ENCODE peak calls at places on chromosome 15, in six cellular contexts. Z is heart right ventricle, Q is mucosa of descending colon, K is brain microvascular endothelial cell, I is BE2C, R is psoas muscle. O is an unnamed sample.

GRCh38 chr15:77821188-77821958 is 188.7 kb upstream of the LINGO1 start:
- DNase-seq in Z (peak; percentile 54), K (peak; percentile 54), I (peak; percentile 85), R (no peak), Q (peak; percentile 77), O (peak; percentile 56)

GRCh38 chr15:47384316-47384715 is 333.0 kb upstream of the SEMA6D start:
- DNase-seq in I (peak; percentile 48), K (peak; percentile 94), Z (peak; percentile 15), R (no peak), Q (peak; percentile 4), O (peak; percentile 94)

GRCh38 chr15:74908635-74909034 is 2.0 kb upstream of the FAM219B start:
- DNase-seq in Z (no peak), R (no peak), I (no peak), K (no peak), Q (no peak), O (no peak)

GRCh38 chr15:77533530-77533929 is 99.2 kb downstream of the LINGO1 start:
- DNase-seq in R (peak; percentile 3), K (no peak), I (no peak), Z (no peak), Q (no peak), O (no peak)

GRCh38 chr15:95296626-95297025 is 1033.9 kb upstream of the NR2F2 start:
- DNase-seq in I (no peak), Z (no peak), K (no peak), Q (no peak), R (no peak), O (no peak)

GRCh38 chr15:73696641-73697001 is 12.4 kb downstream of the CD276 start:
- DNase-seq in Q (no peak), Z (no peak), I (no peak), R (no peak), K (no peak), O (no peak)

GRCh38 chr15:65613365-65613764 is 2.4 kb upstream of the INTS14 start:
- DNase-seq in I (no peak), Q (no peak), R (no peak), Z (no peak), K (no peak), O (no peak)

GRCh38 chr15:31344824-31345605 is 18.4 kb downstream of the KLF13 start:
- DNase-seq in K (no peak), Q (peak; percentile 89), Z (peak; percentile 61), R (peak; percentile 87), I (no peak), O (no peak)

GRCh38 chr15:77759896-77760592 is 127.3 kb upstream of the LINGO1 start:
- DNase-seq in K (no peak), Z (no peak), R (no peak), Q (no peak), I (no peak), O (no peak)

GRCh38 chr15:55649058-55649423 is 60.9 kb upstream of the PYGO1 start:
- DNase-seq in K (peak; percentile 57), R (no peak), I (no peak), Z (no peak), Q (no peak), O (peak; percentile 50)

GRCh38 chr15:40031300-40031699 is 7.7 kb downstream of the SRP14 start:
- DNase-seq in Z (no peak), R (no peak), K (no peak), Q (no peak), I (no peak), O (no peak)

GRCh38 chr15:86915811-86916331 is 836.2 kb downstream of the AGBL1 start:
- DNase-seq in I (peak; percentile 34), R (no peak), Q (no peak), K (peak; percentile 37), Z (no peak), O (peak; percentile 52)

GRCh38 chr15:34355241-34355640 is 11.8 kb downstream of the LPCAT4 start:
- DNase-seq in I (no peak), Z (no peak), K (no peak), R (no peak), Q (no peak), O (no peak)

GRCh38 chr15:74200871-74201419 is 1.6 kb downstream of the STRA6 start:
- DNase-seq in Q (no peak), K (peak; percentile 29), Z (peak; percentile 35), R (peak; percentile 79), I (no peak), O (peak; percentile 95)

GRCh38 chr15:48796930-48797329 is 13.9 kb downstream of the CEP152 start:
- DNase-seq in Z (no peak), Q (no peak), I (no peak), R (no peak), K (no peak), O (no peak)

GRCh38 chr15:66167854-66168253 is 85.7 kb downstream of the MEGF11 start:
- DNase-seq in K (no peak), Z (no peak), R (no peak), Q (no peak), I (no peak), O (no peak)

GRCh38 chr15:72532991-72533601 is 59.0 kb downstream of the ARIH1 start:
- DNase-seq in I (no peak), Q (no peak), Z (no peak), R (no peak), K (no peak), O (no peak)

GRCh38 chr15:35738370-35738769 is 192.4 kb upstream of the DPH6 start:
- DNase-seq in I (no peak), R (no peak), Q (no peak), K (peak; percentile 87), Z (no peak), O (peak; percentile 74)

GRCh38 chr15:35980719-35981118 is 434.8 kb upstream of the DPH6 start:
- DNase-seq in K (no peak), R (no peak), Q (no peak), Z (no peak), I (no peak), O (peak; percentile 56)

GRCh38 chr15:47185222-47185800 is 532.0 kb upstream of the SEMA6D start:
- DNase-seq in Z (no peak), I (no peak), Q (no peak), K (no peak), R (no peak), O (no peak)

GRCh38 chr15:90862487-90862886 is 5.9 kb upstream of the FURIN start:
- DNase-seq in R (no peak), K (no peak), I (no peak), Z (no peak), Q (no peak), O (no peak)

GRCh38 chr15:90860450-90860849 is 7.9 kb upstream of the FURIN start:
- DNase-seq in R (no peak), Z (no peak), K (no peak), I (no peak), Q (no peak), O (no peak)

GRCh38 chr15:90862964-90863721 is 5.2 kb upstream of the FURIN start:
- DNase-seq in R (no peak), Q (no peak), K (no peak), Z (no peak), I (no peak), O (no peak)

GRCh38 chr15:90859234-90860131 is 8.9 kb upstream of the FURIN start:
- DNase-seq in Z (no peak), Q (no peak), K (no peak), I (no peak), R (no peak), O (peak; percentile 59)

GRCh38 chr15:90860942-90861675 is 7.3 kb upstream of the FURIN start:
- DNase-seq in Z (no peak), I (no peak), K (no peak), Q (no peak), R (no peak), O (no peak)
- H3K4me3 ChIP-seq in Z (no peak overlapping the region), I (no peak overlapping the region), K (no peak overlapping the region), Q (no peak overlapping the region), R (no peak overlapping the region), O (no peak overlapping the region)

DNA sequence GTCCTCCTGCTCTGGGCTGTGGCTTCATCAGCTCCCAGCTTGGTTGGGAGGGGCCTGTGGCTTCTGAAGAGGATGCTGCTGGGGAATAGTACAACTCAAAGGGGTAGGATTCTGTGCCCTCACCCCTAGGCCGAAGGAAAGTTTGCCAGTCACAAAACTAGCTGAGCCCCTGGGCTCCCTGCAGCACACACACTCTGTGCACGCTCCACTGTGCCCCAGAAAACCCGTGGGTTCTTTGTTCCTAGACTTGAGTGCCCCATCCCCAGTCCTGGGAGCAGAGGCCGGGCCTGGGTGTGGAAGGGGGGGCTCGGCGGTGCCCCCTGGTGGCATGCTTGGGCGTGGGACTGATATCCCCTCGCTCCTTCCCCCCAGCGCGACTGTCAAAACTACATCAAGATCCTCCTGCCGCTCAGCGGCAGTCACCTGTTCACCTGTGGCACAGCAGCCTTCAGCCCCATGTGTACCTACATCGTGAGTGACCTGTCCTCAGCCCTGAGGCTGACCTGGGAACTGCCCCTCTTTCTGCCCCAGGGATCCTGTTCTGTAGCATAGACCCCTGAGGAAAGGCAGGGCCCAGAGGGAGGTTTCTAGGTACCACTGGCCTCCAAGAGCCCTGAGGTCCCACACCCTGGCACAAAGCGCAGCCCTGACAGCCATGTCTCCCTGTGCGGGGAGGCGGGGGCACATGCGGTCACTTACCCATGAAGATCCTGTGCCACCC is 14.2 kb downstream of the CIB1 start:
- DNase-seq in Z (peak; percentile 60), Q (peak; percentile 58), R (peak; percentile 73), K (no peak), I (peak; percentile 79), O (peak; percentile 21)
- TF ChIP-seq CTCF in Z (peak; percentile 71), Q (peak; percentile 31), R (peak; percentile 56), K (peak; percentile 84), I (peak; percentile 85), O (peak; percentile 70)

DNA sequence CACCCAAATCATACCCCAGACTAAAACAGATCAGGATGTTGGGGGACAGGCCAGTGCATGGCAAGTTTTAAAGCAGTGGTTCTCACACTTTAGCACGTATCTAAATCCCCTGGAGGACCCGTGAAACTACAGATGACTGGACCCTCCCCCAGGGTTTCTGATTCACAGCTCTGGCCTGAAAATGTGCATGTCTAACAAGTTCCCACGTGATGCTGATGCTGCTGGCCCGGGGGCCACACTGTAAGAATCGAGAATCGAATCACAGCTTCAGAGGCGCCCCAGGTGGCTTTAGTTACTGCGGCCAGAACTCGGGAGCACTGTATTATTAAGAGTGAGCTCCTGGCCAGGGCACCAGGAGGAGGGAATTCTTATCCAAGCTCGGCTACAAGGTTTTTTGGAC is 11.6 kb downstream of the ADAMTS17 start:
- DNase-seq in K (no peak), I (no peak), Z (no peak), R (no peak), Q (no peak), O (no peak)
- H3K4me3 ChIP-seq in K (no peak overlapping the region), I (no peak overlapping the region), Z (no peak overlapping the region), R (no peak overlapping the region), Q (no peak overlapping the region), O (no peak overlapping the region)

DNA sequence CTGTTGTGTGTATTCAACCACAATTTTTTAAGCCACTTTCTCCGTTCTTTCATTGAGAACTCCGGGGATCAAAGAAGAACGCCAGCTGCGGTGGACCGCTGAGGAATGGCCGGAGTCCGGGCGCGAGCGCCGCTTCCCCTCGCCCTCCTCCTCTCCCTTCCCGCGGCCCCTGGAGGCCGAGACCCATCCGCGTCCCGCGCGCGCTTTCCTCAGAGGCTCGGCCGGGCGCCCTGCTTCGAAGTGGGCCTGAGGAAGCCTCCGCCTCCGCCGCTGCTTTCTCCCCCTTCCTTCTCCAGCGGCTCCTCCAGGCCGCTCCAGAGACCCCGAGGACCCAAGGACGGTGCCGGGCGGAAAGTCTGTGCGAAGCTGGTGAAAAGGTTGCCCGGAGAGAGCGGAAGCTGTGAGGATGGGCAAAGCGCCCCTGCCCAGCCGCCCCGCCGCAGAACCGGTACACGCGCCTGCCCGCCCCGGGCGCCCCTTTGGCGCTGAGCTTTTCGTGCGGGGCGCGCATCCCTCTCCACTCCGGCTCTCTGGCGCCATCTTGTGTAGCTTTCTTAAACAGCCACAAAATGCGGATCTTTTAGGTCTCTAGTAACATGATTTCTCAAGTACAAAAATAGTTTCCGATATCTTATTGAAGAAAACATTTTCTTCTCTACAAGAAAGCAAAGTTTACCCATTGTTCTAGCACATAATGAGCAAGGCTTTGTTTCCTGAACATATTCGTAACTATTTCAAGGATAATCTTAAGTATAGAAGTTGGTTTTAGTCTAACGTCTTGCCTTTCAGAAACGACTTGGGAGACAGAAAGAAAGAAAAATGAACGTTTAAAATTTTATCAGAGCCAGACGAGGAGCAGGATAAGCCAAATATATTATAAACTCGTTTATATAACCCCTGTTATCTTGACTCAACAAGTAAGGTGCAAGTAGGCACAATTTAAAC is 59.2 kb upstream of the FAM174B start:
- DNase-seq in Q (peak; percentile 80), I (peak; percentile 83), Z (peak; percentile 68), K (peak; percentile 60), R (peak; percentile 78), O (peak; percentile 76)
- TF ChIP-seq CTCF in Q (peak; percentile 69), I (peak; percentile 95), Z (peak; percentile 86), K (peak; percentile 84), R (peak; percentile 92), O (peak; percentile 93)

O was measured in fibroblast of villous mesenchyme.